ENCODE peak calls at places on chromosome 16, in five cellular contexts. D is body of pancreas, M is heart right ventricle, T is substantia nigra, H is heart left ventricle. B is an unnamed sample.

GRCh38 chr16:82176204-82176603 is 6.2 kb upstream of the MPHOSPH6 start:
- DNase-seq in D (no peak), M (no peak), T (no peak), H (no peak), B (no peak)

GRCh38 chr16:85369741-85370528 is 243.2 kb upstream of the GSE1 start:
- DNase-seq in D (peak; percentile 65), M (peak; percentile 56), T (peak; percentile 31), H (no peak), B (peak; percentile 59)

GRCh38 chr16:80936410-80936809 is 70.3 kb downstream of the CMC2 start:
- DNase-seq in D (no peak), M (no peak), T (no peak), H (no peak), B (no peak)

GRCh38 chr16:24508614-24509013 is 30.8 kb upstream of the RBBP6 start:
- DNase-seq in D (no peak), M (no peak), T (no peak), H (no peak), B (no peak)

GRCh38 chr16:24834459-24835335 is 11.1 kb upstream of the SLC5A11 start:
- DNase-seq in D (no peak), M (no peak), T (peak; percentile 57), H (no peak), B (no peak)

GRCh38 chr16:74742051-74742481 is 32.6 kb downstream of the FA2H start:
- DNase-seq in D (no peak), M (no peak), T (no peak), H (no peak), B (no peak)

GRCh38 chr16:30377812-30378235 is 3.2 kb downstream of the MYL11 start:
- DNase-seq in D (peak; percentile 83), M (peak; percentile 96), T (peak; percentile 95), H (peak; percentile 97), B (peak; percentile 89)

GRCh38 chr16:84574191-84574590 is 43.7 kb downstream of the COTL1 start:
- DNase-seq in D (no peak), M (no peak), T (peak; percentile 54), H (no peak), B (no peak)

GRCh38 chr16:2532494-2533141 is 1.4 kb upstream of the CEMP1 start:
- DNase-seq in D (peak; percentile 85), M (peak; percentile 59), T (no peak), H (peak; percentile 77), B (peak; percentile 56)

GRCh38 chr16:20114356-20114755 is 40.7 kb upstream of the GPR139 start:
- DNase-seq in D (peak; percentile 54), M (no peak), T (no peak), H (no peak), B (no peak)

GRCh38 chr16:67539271-67539670 is 10.6 kb downstream of the RIPOR1 start:
- DNase-seq in D (no peak), M (no peak), T (no peak), H (no peak), B (no peak)

GRCh38 chr16:19601083-19601976 is 45.8 kb downstream of the VPS35L start:
- DNase-seq in D (peak; percentile 52), M (no peak), T (peak; percentile 33), H (no peak), B (peak; percentile 18)

GRCh38 chr16:86835981-86836380 is 257.6 kb downstream of the FOXL1 start:
- DNase-seq in D (no peak), M (no peak), T (no peak), H (no peak), B (no peak)

GRCh38 chr16:86836503-86837125 is 258.3 kb downstream of the FOXL1 start:
- DNase-seq in D (no peak), M (no peak), T (no peak), H (no peak), B (no peak)

GRCh38 chr16:86834451-86835035 is 256.2 kb downstream of the FOXL1 start:
- DNase-seq in D (no peak), M (peak; percentile 27), T (no peak), H (no peak), B (no peak)

GRCh38 chr16:86831366-86831765 is 253.0 kb downstream of the FOXL1 start:
- DNase-seq in D (no peak), M (no peak), T (no peak), H (no peak), B (no peak)

DNA sequence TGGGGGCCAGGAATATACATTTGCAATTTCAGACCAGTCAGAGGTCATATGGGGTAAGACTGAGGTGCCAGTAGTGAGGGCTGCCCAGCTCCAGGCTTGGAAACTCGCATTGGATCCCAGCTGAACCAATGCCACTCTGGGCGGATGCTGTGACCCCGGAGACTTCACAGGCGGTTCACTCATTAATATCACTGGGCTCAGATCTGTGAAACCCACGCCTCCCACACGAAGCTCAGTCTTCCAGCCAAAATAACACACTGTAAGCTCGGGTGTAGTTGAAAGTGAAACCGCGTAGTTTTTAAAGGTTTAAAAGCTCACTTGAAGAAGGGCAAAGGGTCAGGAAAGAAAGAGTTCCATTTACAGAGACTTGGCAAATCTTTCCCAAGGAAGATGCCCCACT is 254.8 kb downstream of the FOXL1 start:
- DNase-seq in D (no peak), M (no peak), T (no peak), H (no peak), B (no peak)
- H3K27ac ChIP-seq in D (no peak overlapping the region), M (no peak overlapping the region), T (no peak overlapping the region), H (no peak overlapping the region), B (no peak overlapping the region)

DNA sequence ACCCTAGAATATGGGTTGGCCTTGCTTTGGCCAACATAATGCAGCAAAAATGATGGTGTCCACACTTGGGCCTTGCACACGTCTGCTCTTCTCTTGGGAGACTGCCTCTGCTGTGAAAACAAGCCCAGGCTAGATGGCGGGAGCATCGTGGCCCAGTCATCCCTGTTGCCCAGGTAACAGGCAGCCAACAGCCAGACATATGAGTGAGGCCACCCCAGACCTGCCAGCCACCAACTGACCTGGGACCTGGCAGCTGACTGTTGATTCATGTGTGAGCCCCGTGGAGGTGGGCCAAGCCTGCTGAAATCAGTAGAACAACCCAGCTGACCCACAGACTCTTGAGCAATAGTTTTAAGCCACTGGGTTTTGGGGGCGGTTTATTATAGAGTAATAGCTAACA is 39.4 kb upstream of the CDH3 start:
- DNase-seq in D (no peak), M (no peak), T (no peak), H (no peak), B (no peak)
- H3K27ac ChIP-seq in D (no peak overlapping the region), M (no peak overlapping the region), T (no peak overlapping the region), H (no peak overlapping the region), B (no peak overlapping the region)

DNA sequence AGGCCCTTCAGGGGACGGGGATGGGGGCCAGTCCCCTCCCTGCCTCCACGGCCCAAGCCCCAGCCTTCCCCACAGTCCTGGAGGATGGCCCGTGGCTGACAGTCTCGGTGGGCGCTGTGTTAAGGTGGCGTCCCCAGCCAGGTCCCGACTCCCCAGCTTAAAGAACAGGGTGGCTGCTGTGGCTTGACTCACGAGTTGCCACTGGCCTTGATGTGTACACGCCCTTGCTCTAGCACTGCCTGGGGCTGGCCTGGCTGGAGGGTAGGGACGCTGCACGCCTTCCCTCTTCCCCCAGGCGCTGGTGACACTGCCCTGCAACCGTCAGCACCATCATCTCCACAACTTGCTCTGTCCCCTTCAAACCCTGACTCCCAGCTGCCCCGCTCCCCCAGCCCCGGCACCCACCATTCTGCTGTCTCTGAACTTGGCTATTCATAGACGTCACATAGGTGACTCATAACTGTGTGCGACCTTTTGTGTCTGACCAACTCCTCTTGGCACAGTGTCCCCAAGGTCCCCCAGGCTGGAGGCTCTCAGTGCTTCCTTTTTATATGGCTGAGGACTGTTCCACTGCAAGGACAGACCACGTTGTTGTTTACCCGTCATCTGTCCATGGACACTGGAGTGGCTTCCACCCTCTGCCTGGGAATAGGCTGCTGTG is 6.3 kb downstream of the GNPTG start:
- DNase-seq in D (no peak), M (no peak), T (no peak), H (no peak), B (no peak)
- H3K27ac ChIP-seq in D (no peak overlapping the region), M (no peak overlapping the region), T (no peak overlapping the region), H (no peak overlapping the region), B (no peak overlapping the region)

DNA sequence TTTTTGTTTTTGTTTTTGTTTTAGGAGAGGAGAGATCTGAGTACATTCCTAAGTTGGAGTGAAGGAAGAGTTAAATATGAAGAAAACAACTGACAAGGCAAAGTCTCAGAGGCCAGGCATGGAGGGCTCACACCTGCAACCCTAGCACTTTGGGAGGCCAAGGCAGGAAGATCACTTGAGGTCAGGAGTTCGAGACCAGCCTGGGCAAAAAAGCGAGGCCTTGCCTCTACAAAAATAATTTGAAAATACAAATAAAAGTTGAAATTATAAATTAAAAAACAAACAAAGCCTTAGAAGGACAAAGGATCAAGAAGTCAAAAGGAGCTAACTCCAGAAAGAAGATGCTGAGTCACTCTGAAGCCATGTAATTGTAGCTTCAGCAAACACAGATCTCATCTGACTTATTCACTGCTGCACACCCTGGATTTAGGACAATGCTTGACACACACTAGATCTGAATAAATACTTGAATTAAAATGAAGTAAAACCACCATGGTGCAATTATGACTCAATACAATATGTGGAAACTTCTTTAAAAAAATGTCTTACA is 9.1 kb downstream of the CEP20 start:
- DNase-seq in D (no peak), M (no peak), T (no peak), H (no peak), B (no peak)
- H3K27ac ChIP-seq in D (no peak overlapping the region), M (no peak overlapping the region), T (no peak overlapping the region), H (no peak overlapping the region), B (no peak overlapping the region)

DNA sequence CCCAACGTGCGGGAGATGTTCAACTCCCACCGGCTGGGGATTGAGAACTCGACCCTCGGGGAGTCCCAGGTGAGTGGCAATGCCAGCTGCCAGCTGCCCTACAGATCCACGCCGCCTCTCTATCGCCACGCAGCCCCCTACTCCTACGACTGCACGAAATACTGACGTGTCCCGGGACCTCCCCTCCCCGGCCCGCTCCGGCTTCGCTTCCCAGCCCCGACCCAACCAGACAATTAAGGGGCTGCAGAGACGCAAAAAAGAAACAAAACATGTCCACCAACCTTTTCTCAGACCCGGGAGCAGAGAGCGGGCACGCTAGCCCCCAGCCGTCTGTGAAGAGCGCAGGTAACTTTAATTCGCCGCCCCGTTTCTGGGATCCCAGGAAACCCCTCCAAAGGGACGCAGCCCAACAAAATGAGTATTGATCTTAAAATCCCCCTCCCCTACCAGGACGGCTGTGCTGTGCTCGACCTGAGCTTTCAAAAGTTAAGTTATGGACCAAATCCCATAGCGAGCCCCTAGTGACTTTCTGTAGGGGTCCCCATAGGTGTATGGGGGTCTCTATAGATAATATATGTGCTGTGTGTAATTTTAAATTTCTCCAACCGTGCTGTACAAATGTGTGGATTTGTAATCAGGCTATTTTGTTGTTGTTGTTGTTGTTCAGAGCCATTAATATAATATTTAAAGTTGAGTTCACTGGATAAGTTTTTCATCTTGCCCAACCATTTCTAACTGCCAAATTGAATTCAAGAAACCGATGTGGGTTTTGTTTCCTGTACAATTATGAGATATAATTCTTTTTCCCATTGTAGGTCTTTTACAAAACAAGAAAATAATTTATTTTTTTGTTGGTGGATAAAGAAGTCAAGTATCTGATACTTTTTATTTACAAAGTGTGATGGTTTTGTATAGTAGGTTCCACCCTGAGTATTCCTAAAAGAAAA is 2.3 kb downstream of the FOXC2 start:
- DNase-seq in D (no peak), M (no peak), T (no peak), H (no peak), B (no peak)
- H3K27ac ChIP-seq in D (no peak overlapping the region), M (peak overlapping the region; percentile 83), T (no peak overlapping the region), H (peak overlapping the region; percentile 73), B (no peak overlapping the region)

GRCh38 chr16:27549857-27550581 is at the start of the genes GTF3C1 and KATNIP:
- DNase-seq in D (peak; percentile 100), M (peak; percentile 100), T (peak; percentile 100), H (peak; percentile 100), B (peak; percentile 100)
- H3K27ac ChIP-seq in D (peak within 1 kb of the TSS; percentile 87), M (peak within 1 kb of the TSS; percentile 87), T (peak within 1 kb of the TSS; percentile 77), H (peak within 1 kb of the TSS; percentile 78), B (peak within 1 kb of the TSS; percentile 80)

GRCh38 chr16:88859381-88860091 is 2.6 kb downstream of the TRAPPC2L start:
- DNase-seq in D (no peak), M (no peak), T (no peak), H (no peak), B (no peak)
- H3K27ac ChIP-seq in D (no peak overlapping the region), M (no peak overlapping the region), T (no peak overlapping the region), H (no peak overlapping the region), B (no peak overlapping the region)

GRCh38 chr16:73056911-73057310 is 9.0 kb upstream of the ZFHX3 start:
- DNase-seq in D (no peak), M (no peak), T (no peak), H (no peak), B (no peak)
- H3K27ac ChIP-seq in D (peak overlapping the region; percentile 94), M (peak overlapping the region; percentile 95), T (peak overlapping the region; percentile 65), H (peak overlapping the region; percentile 88), B (no peak overlapping the region)

B was measured in CD4-positive, alpha-beta T cell.